ENCODE peak calls at places on chromosomes 16 and 17, in seven cellular contexts. One of them, this sample, is unnamed.

GRCh38 chr16:85557976-85558589 is 55.0 kb upstream of the GSE1 start:
- DNase-seq in K562: no peak
- DNase-seq in HCT116: no peak
- DNase-seq in H1: no peak
- DNase-seq in HepG2: no peak
- DNase-seq in SK-N-SH: no peak
- DNase-seq in GM12878: no peak
- DNase-seq in this sample: peak; percentile 99

GRCh38 chr17:80474231-80474932 is 2.0 kb downstream of the NPTX1 start:
- DNase-seq in K562: peak; percentile 54
- DNase-seq in H1: no peak
- DNase-seq in SK-N-SH: peak; percentile 79
- DNase-seq in GM12878: no peak
- DNase-seq in HepG2: no peak
- DNase-seq in HCT116: peak; percentile 58
- DNase-seq in this sample: peak; percentile 79

GRCh38 chr16:50311134-50311528 is 44.8 kb downstream of the ADCY7 start:
- DNase-seq in GM12878: no peak
- DNase-seq in HCT116: no peak
- DNase-seq in H1: no peak
- DNase-seq in K562: no peak
- DNase-seq in HepG2: no peak
- DNase-seq in SK-N-SH: peak; percentile 26
- DNase-seq in this sample: no peak

GRCh38 chr17:42276359-42276608 is at the start of gene STAT5B:
- DNase-seq in K562: peak; percentile 92
- DNase-seq in H1: no peak
- DNase-seq in HepG2: no peak
- DNase-seq in HCT116: no peak
- DNase-seq in SK-N-SH: peak; percentile 96
- DNase-seq in GM12878: no peak
- DNase-seq in this sample: peak; percentile 97

GRCh38 chr16:85916141-85916890 is 17.4 kb downstream of the IRF8 start:
- DNase-seq in H1: no peak
- DNase-seq in K562: no peak
- DNase-seq in HCT116: no peak
- DNase-seq in SK-N-SH: no peak
- DNase-seq in GM12878: no peak
- DNase-seq in HepG2: peak; percentile 62
- DNase-seq in this sample: no peak

GRCh38 chr16:82748026-82748425 is 121.3 kb downstream of the CDH13 start:
- DNase-seq in HepG2: no peak
- DNase-seq in K562: no peak
- DNase-seq in H1: no peak
- DNase-seq in HCT116: no peak
- DNase-seq in GM12878: no peak
- DNase-seq in SK-N-SH: no peak
- DNase-seq in this sample: no peak

GRCh38 chr17:40303009-40303657 is 5.8 kb upstream of the RARA start:
- DNase-seq in H1: no peak
- DNase-seq in HepG2: peak; percentile 64
- DNase-seq in GM12878: no peak
- DNase-seq in HCT116: peak; percentile 35
- DNase-seq in SK-N-SH: peak; percentile 63
- DNase-seq in K562: peak; percentile 36
- DNase-seq in this sample: no peak

GRCh38 chr17:60155815-60156214 is 6.0 kb downstream of the CA4 start:
- DNase-seq in HepG2: no peak
- DNase-seq in HCT116: no peak
- DNase-seq in GM12878: no peak
- DNase-seq in SK-N-SH: no peak
- DNase-seq in K562: no peak
- DNase-seq in H1: no peak
- DNase-seq in this sample: no peak

GRCh38 chr17:32298298-32298697 is 32.7 kb downstream of the RHBDL3 start:
- DNase-seq in H1: no peak
- DNase-seq in GM12878: no peak
- DNase-seq in HCT116: no peak
- DNase-seq in K562: no peak
- DNase-seq in SK-N-SH: no peak
- DNase-seq in HepG2: no peak
- DNase-seq in this sample: peak; percentile 76

GRCh38 chr17:78358538-78359215 is 1.2 kb downstream of the SOCS3 start:
- DNase-seq in SK-N-SH: peak; percentile 82
- DNase-seq in K562: no peak
- DNase-seq in HepG2: no peak
- DNase-seq in GM12878: no peak
- DNase-seq in H1: no peak
- DNase-seq in HCT116: no peak
- DNase-seq in this sample: peak; percentile 48
- TF ChIP-seq JUND in SK-N-SH: no peak
- TF ChIP-seq JUND in K562: no peak
- TF ChIP-seq JUND in HepG2: no peak
- TF ChIP-seq JUND in GM12878: no peak
- TF ChIP-seq JUND in H1: no peak
- TF ChIP-seq JUND in HCT116: no peak
- TF ChIP-seq JUND in this sample: no peak

GRCh38 chr17:46818929-46819859 is 702 bp upstream of the WNT3 start:
- DNase-seq in SK-N-SH: peak; percentile 57
- DNase-seq in HepG2: no peak
- DNase-seq in K562: peak; percentile 82
- DNase-seq in HCT116: no peak
- DNase-seq in GM12878: no peak
- DNase-seq in H1: no peak
- DNase-seq in this sample: no peak

GRCh38 chr17:46817901-46818209 is 637 bp downstream of the WNT3 start:
- DNase-seq in HCT116: no peak
- DNase-seq in H1: no peak
- DNase-seq in K562: no peak
- DNase-seq in HepG2: no peak
- DNase-seq in GM12878: no peak
- DNase-seq in SK-N-SH: no peak
- DNase-seq in this sample: no peak

GRCh38 chr17:46817151-46817900 is 1.2 kb downstream of the WNT3 start:
- DNase-seq in GM12878: no peak
- DNase-seq in K562: no peak
- DNase-seq in H1: no peak
- DNase-seq in HepG2: no peak
- DNase-seq in HCT116: no peak
- DNase-seq in SK-N-SH: no peak
- DNase-seq in this sample: no peak

GRCh38 chr17:46819906-46820351 is 1.4 kb upstream of the WNT3 start:
- DNase-seq in SK-N-SH: no peak
- DNase-seq in HepG2: no peak
- DNase-seq in HCT116: no peak
- DNase-seq in K562: no peak
- DNase-seq in H1: no peak
- DNase-seq in GM12878: no peak
- DNase-seq in this sample: no peak

DNA sequence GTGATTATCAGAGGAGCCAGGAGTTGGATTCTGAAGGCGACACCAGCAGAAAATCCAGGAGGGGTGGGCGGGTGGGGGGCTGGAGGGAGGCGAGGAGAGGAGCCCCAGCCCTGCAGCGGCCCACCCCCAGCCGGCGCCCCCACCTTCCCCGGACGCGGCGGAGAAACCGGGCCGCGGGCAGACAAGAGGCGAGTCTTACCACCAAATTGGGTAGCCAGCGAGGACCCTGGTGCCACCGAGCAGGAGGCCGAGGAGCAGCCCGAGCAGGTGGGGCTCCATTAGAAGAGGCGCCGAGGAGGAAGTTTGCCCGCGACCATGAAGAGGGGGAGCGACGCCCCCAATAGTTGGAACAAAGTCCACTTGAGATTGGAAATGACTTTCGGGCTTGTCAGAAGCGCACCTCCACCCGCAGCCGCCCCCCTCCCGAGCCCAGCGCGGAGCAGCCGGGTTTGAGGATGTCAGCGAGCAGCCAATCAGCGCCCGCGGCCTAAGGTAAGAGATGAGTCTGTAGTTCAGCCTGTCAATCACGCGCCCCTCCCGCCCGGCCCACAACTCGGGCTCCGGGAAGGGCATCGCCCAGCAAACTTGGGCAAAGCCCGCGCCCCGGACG is at the start of gene WNT3:
- DNase-seq in H1: no peak
- DNase-seq in HCT116: no peak
- DNase-seq in HepG2: no peak
- DNase-seq in K562: peak; percentile 87
- DNase-seq in SK-N-SH: peak; percentile 82
- DNase-seq in GM12878: no peak
- DNase-seq in this sample: peak; percentile 78
- TF ChIP-seq JUND in H1: no peak
- TF ChIP-seq JUND in HCT116: no peak
- TF ChIP-seq JUND in HepG2: no peak
- TF ChIP-seq JUND in K562: no peak
- TF ChIP-seq JUND in SK-N-SH: no peak
- TF ChIP-seq JUND in GM12878: no peak
- TF ChIP-seq JUND in this sample: no peak

GRCh38 chr16:8854298-8854948 is 14.4 kb downstream of the CARHSP1 start:
- DNase-seq in H1: no peak
- DNase-seq in HCT116: no peak
- DNase-seq in GM12878: no peak
- DNase-seq in K562: no peak
- DNase-seq in SK-N-SH: no peak
- DNase-seq in HepG2: no peak
- DNase-seq in this sample: no peak
- TF ChIP-seq JUND in H1: no peak
- TF ChIP-seq JUND in HCT116: no peak
- TF ChIP-seq JUND in GM12878: no peak
- TF ChIP-seq JUND in K562: no peak
- TF ChIP-seq JUND in SK-N-SH: no peak
- TF ChIP-seq JUND in HepG2: no peak
- TF ChIP-seq JUND in this sample: no peak

GRCh38 chr17:16301963-16302855 is 51.1 kb downstream of the CENPV start:
- DNase-seq in H1: no peak
- DNase-seq in GM12878: no peak
- DNase-seq in K562: no peak
- DNase-seq in HepG2: no peak
- DNase-seq in HCT116: no peak
- DNase-seq in SK-N-SH: no peak
- DNase-seq in this sample: no peak
- TF ChIP-seq JUND in H1: no peak
- TF ChIP-seq JUND in GM12878: no peak
- TF ChIP-seq JUND in K562: no peak
- TF ChIP-seq JUND in HepG2: no peak
- TF ChIP-seq JUND in HCT116: no peak
- TF ChIP-seq JUND in SK-N-SH: no peak
- TF ChIP-seq JUND in this sample: no peak

This sample was measured in T47D.